ENCODE peak calls at places on chromosome 5, in nine cellular contexts. C, F, B, K, U, V, S, D and W are unnamed samples.

GRCh38 chr5:142145106-142145900 is 36.7 kb downstream of the NDFIP1 start:
- DNase-seq in D (peak), C (peak), B (peak), K (no peak), S (no peak), U (peak), V (peak), F (peak), W (peak)

GRCh38 chr5:15683332-15683731 is 183.4 kb downstream of the FBXL7 start:
- DNase-seq in U (peak), V (peak), F (peak), C (peak), S (peak), D (no peak), K (no peak), B (peak), W (no peak)

GRCh38 chr5:103562084-103562452 is 521 bp downstream of the NUDT12 start:
- DNase-seq in F (no peak), V (no peak), K (no peak), D (no peak), B (no peak), C (no peak), U (peak), S (no peak), W (no peak)

GRCh38 chr5:58369513-58370156 is 90.3 kb downstream of the PLK2 start:
- DNase-seq in C (no peak), D (no peak), U (no peak), B (no peak), V (no peak), F (no peak), K (no peak), S (no peak), W (no peak)

GRCh38 chr5:139670369-139671095 is 22.4 kb downstream of the CXXC5 start:
- DNase-seq in S (no peak), K (no peak), F (no peak), V (no peak), B (no peak), C (no peak), D (no peak), U (no peak), W (no peak)

GRCh38 chr5:66807743-66808142 is 211.6 kb downstream of the MAST4 start:
- DNase-seq in B (peak), S (no peak), U (peak), V (peak), C (peak), F (peak), K (no peak), D (no peak), W (no peak)

GRCh38 chr5:52943285-52943684 is 45.9 kb upstream of the ITGA2 start:
- DNase-seq in S (no peak), V (no peak), F (no peak), U (no peak), K (no peak), C (no peak), B (no peak), D (no peak), W (no peak)

GRCh38 chr5:75717082-75717922 is at the start of gene POC5:
- DNase-seq in F (peak), C (peak), B (peak), D (peak), U (peak), K (peak), V (peak), S (peak), W (peak)